ENCODE peak calls at places on chromosome 15, in ten cellular contexts. One of them, this sample, is unnamed.

GRCh38 chr15:99399612-99400011 is 148.3 kb downstream of the LRRC28 start:
- DNase-seq in HFFc6: no peak
- DNase-seq in kidney epithelial cell: peak; percentile 26
- DNase-seq in A549: no peak
- DNase-seq in stomach: no peak
- DNase-seq in nephron progenitor cell: no peak
- DNase-seq in lower leg skin: no peak
- DNase-seq in thoracic aorta: no peak
- DNase-seq in neural progenitor cell: no peak
- DNase-seq in CD4-positive, alpha-beta T cell: no peak
- DNase-seq in this sample: no peak

GRCh38 chr15:95799286-95800187 is 531.0 kb upstream of the NR2F2 start:
- DNase-seq in HFFc6: peak; percentile 86
- DNase-seq in kidney epithelial cell: peak; percentile 96
- DNase-seq in A549: peak; percentile 73
- DNase-seq in stomach: no peak
- DNase-seq in nephron progenitor cell: no peak
- DNase-seq in lower leg skin: no peak
- DNase-seq in thoracic aorta: no peak
- DNase-seq in neural progenitor cell: no peak
- DNase-seq in CD4-positive, alpha-beta T cell: no peak
- DNase-seq in this sample: no peak

GRCh38 chr15:83092309-83092976 is 15.0 kb upstream of the TM6SF1 start:
- DNase-seq in HFFc6: peak; percentile 26
- DNase-seq in kidney epithelial cell: no peak
- DNase-seq in A549: no peak
- DNase-seq in stomach: peak; percentile 32
- DNase-seq in nephron progenitor cell: no peak
- DNase-seq in lower leg skin: no peak
- DNase-seq in thoracic aorta: no peak
- DNase-seq in neural progenitor cell: no peak
- DNase-seq in CD4-positive, alpha-beta T cell: no peak
- DNase-seq in this sample: no peak

GRCh38 chr15:74235962-74236361 is at the start of gene CCDC33:
- DNase-seq in HFFc6: no peak
- DNase-seq in kidney epithelial cell: no peak
- DNase-seq in A549: no peak
- DNase-seq in stomach: peak; percentile 87
- DNase-seq in nephron progenitor cell: no peak
- DNase-seq in lower leg skin: no peak
- DNase-seq in thoracic aorta: no peak
- DNase-seq in neural progenitor cell: no peak
- DNase-seq in CD4-positive, alpha-beta T cell: no peak
- DNase-seq in this sample: peak; percentile 20

GRCh38 chr15:35519536-35520149 is 26.3 kb downstream of the DPH6 start:
- DNase-seq in HFFc6: peak; percentile 44
- DNase-seq in kidney epithelial cell: no peak
- DNase-seq in A549: peak; percentile 32
- DNase-seq in stomach: no peak
- DNase-seq in nephron progenitor cell: no peak
- DNase-seq in lower leg skin: no peak
- DNase-seq in thoracic aorta: no peak
- DNase-seq in neural progenitor cell: peak; percentile 62
- DNase-seq in CD4-positive, alpha-beta T cell: no peak
- DNase-seq in this sample: no peak

GRCh38 chr15:32641517-32642059 is at the start of gene SCG5:
- DNase-seq in HFFc6: no peak
- DNase-seq in kidney epithelial cell: no peak
- DNase-seq in A549: no peak
- DNase-seq in stomach: no peak
- DNase-seq in nephron progenitor cell: peak; percentile 75
- DNase-seq in lower leg skin: no peak
- DNase-seq in thoracic aorta: no peak
- DNase-seq in neural progenitor cell: peak; percentile 86
- DNase-seq in CD4-positive, alpha-beta T cell: no peak
- DNase-seq in this sample: no peak

GRCh38 chr15:40115670-40116093 is 7.0 kb upstream of the BMF start:
- DNase-seq in HFFc6: no peak
- DNase-seq in kidney epithelial cell: no peak
- DNase-seq in A549: no peak
- DNase-seq in stomach: peak; percentile 71
- DNase-seq in nephron progenitor cell: peak; percentile 70
- DNase-seq in lower leg skin: peak; percentile 87
- DNase-seq in thoracic aorta: no peak
- DNase-seq in neural progenitor cell: no peak
- DNase-seq in CD4-positive, alpha-beta T cell: no peak
- DNase-seq in this sample: peak; percentile 67

GRCh38 chr15:75225951-75226732 is 24.5 kb downstream of the C15orf39 start:
- DNase-seq in HFFc6: no peak
- DNase-seq in kidney epithelial cell: no peak
- DNase-seq in A549: no peak
- DNase-seq in stomach: no peak
- DNase-seq in nephron progenitor cell: no peak
- DNase-seq in lower leg skin: no peak
- DNase-seq in thoracic aorta: no peak
- DNase-seq in neural progenitor cell: no peak
- DNase-seq in CD4-positive, alpha-beta T cell: no peak
- DNase-seq in this sample: no peak

GRCh38 chr15:71109890-71110289 is 5.4 kb upstream of the THSD4 start:
- DNase-seq in HFFc6: no peak
- DNase-seq in kidney epithelial cell: no peak
- DNase-seq in A549: no peak
- DNase-seq in stomach: no peak
- DNase-seq in nephron progenitor cell: no peak
- DNase-seq in lower leg skin: no peak
- DNase-seq in thoracic aorta: no peak
- DNase-seq in neural progenitor cell: no peak
- DNase-seq in CD4-positive, alpha-beta T cell: no peak
- DNase-seq in this sample: no peak

GRCh38 chr15:71110800-71111565 is 4.3 kb upstream of the THSD4 start:
- DNase-seq in HFFc6: no peak
- DNase-seq in kidney epithelial cell: no peak
- DNase-seq in A549: no peak
- DNase-seq in stomach: no peak
- DNase-seq in nephron progenitor cell: no peak
- DNase-seq in lower leg skin: no peak
- DNase-seq in thoracic aorta: no peak
- DNase-seq in neural progenitor cell: no peak
- DNase-seq in CD4-positive, alpha-beta T cell: no peak
- DNase-seq in this sample: no peak

GRCh38 chr15:71106802-71107500 is 8.3 kb upstream of the THSD4 start:
- DNase-seq in HFFc6: no peak
- DNase-seq in kidney epithelial cell: no peak
- DNase-seq in A549: no peak
- DNase-seq in stomach: no peak
- DNase-seq in nephron progenitor cell: no peak
- DNase-seq in lower leg skin: no peak
- DNase-seq in thoracic aorta: no peak
- DNase-seq in neural progenitor cell: no peak
- DNase-seq in CD4-positive, alpha-beta T cell: no peak
- DNase-seq in this sample: no peak

GRCh38 chr15:71107501-71107815 is 7.8 kb upstream of the THSD4 start:
- DNase-seq in HFFc6: no peak
- DNase-seq in kidney epithelial cell: no peak
- DNase-seq in A549: no peak
- DNase-seq in stomach: no peak
- DNase-seq in nephron progenitor cell: no peak
- DNase-seq in lower leg skin: no peak
- DNase-seq in thoracic aorta: no peak
- DNase-seq in neural progenitor cell: no peak
- DNase-seq in CD4-positive, alpha-beta T cell: no peak
- DNase-seq in this sample: no peak

GRCh38 chr15:71109130-71109529 is 6.1 kb upstream of the THSD4 start:
- DNase-seq in HFFc6: peak; percentile 79
- DNase-seq in kidney epithelial cell: no peak
- DNase-seq in A549: no peak
- DNase-seq in stomach: no peak
- DNase-seq in nephron progenitor cell: no peak
- DNase-seq in lower leg skin: no peak
- DNase-seq in thoracic aorta: no peak
- DNase-seq in neural progenitor cell: no peak
- DNase-seq in CD4-positive, alpha-beta T cell: no peak
- DNase-seq in this sample: no peak
- TF ChIP-seq CTCF in HFFc6: peak; percentile 65
- TF ChIP-seq CTCF in kidney epithelial cell: no peak
- TF ChIP-seq CTCF in A549: no peak
- TF ChIP-seq CTCF in stomach: no peak
- TF ChIP-seq CTCF in nephron progenitor cell: no peak
- TF ChIP-seq CTCF in lower leg skin: no peak
- TF ChIP-seq CTCF in thoracic aorta: peak; percentile 25
- TF ChIP-seq CTCF in neural progenitor cell: no peak
- TF ChIP-seq CTCF in CD4-positive, alpha-beta T cell: no peak
- TF ChIP-seq CTCF in this sample: no peak

GRCh38 chr15:34106423-34106822 is 4.5 kb downstream of the PGBD4 start:
- DNase-seq in HFFc6: no peak
- DNase-seq in kidney epithelial cell: no peak
- DNase-seq in A549: no peak
- DNase-seq in stomach: no peak
- DNase-seq in nephron progenitor cell: no peak
- DNase-seq in lower leg skin: no peak
- DNase-seq in thoracic aorta: no peak
- DNase-seq in neural progenitor cell: no peak
- DNase-seq in CD4-positive, alpha-beta T cell: no peak
- DNase-seq in this sample: no peak

GRCh38 chr15:34107315-34107714 is 5.4 kb downstream of the PGBD4 start:
- DNase-seq in HFFc6: no peak
- DNase-seq in kidney epithelial cell: no peak
- DNase-seq in A549: no peak
- DNase-seq in stomach: no peak
- DNase-seq in nephron progenitor cell: no peak
- DNase-seq in lower leg skin: no peak
- DNase-seq in thoracic aorta: no peak
- DNase-seq in neural progenitor cell: no peak
- DNase-seq in CD4-positive, alpha-beta T cell: no peak
- DNase-seq in this sample: no peak

GRCh38 chr15:34114739-34115138 is 12.9 kb downstream of the PGBD4 start:
- DNase-seq in HFFc6: no peak
- DNase-seq in kidney epithelial cell: no peak
- DNase-seq in A549: no peak
- DNase-seq in stomach: no peak
- DNase-seq in nephron progenitor cell: no peak
- DNase-seq in lower leg skin: no peak
- DNase-seq in thoracic aorta: no peak
- DNase-seq in neural progenitor cell: no peak
- DNase-seq in CD4-positive, alpha-beta T cell: no peak
- DNase-seq in this sample: no peak

GRCh38 chr15:34114215-34114614 is 12.3 kb downstream of the PGBD4 start:
- DNase-seq in HFFc6: no peak
- DNase-seq in kidney epithelial cell: no peak
- DNase-seq in A549: no peak
- DNase-seq in stomach: no peak
- DNase-seq in nephron progenitor cell: no peak
- DNase-seq in lower leg skin: no peak
- DNase-seq in thoracic aorta: no peak
- DNase-seq in neural progenitor cell: no peak
- DNase-seq in CD4-positive, alpha-beta T cell: no peak
- DNase-seq in this sample: no peak

DNA sequence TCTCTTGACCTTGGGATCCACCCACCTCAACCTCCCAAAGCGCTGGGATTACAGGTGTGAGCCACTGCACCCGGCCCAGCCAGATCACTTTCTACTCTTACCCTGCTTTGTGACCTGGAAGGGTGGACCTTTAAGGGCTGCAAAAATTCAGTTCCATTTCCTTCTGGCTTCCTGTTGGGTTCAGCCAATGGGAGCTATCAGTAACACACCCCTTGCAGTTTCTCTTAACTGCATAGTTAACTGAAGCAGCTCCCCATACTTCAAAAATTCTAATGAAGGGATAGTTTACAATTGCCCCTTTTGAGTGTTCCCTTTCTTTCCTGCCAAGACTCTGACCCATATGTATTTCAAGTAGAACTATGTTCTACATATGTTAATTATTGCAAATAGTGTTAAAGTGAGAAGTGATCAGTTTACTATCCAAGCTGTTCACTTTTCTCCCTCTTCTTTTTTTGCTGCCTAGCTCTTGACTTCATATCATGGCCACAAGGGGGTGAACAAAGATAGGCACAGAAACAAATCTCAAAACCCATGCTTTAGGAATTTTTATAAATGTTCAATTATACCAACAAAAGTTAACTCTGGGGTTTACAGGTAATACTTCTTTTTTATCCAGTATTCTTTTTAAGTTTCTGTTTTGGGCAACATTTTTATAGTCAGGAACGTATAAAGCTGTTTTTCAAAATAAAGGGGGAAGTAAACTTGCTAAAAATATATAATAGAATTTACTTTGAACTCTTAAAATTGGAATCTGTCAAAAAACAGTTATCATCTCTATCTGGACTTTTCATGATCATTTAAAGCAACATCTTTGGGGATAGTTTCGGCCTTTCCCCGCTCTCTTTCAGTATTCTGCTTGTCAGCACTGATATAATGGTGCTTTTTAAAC is 8.1 kb downstream of the PGBD4 start:
- DNase-seq in HFFc6: peak; percentile 43
- DNase-seq in kidney epithelial cell: no peak
- DNase-seq in A549: peak; percentile 64
- DNase-seq in stomach: no peak
- DNase-seq in nephron progenitor cell: no peak
- DNase-seq in lower leg skin: no peak
- DNase-seq in thoracic aorta: no peak
- DNase-seq in neural progenitor cell: peak; percentile 32
- DNase-seq in CD4-positive, alpha-beta T cell: no peak
- DNase-seq in this sample: no peak
- TF ChIP-seq CTCF in HFFc6: peak; percentile 90
- TF ChIP-seq CTCF in kidney epithelial cell: peak; percentile 74
- TF ChIP-seq CTCF in A549: peak; percentile 94
- TF ChIP-seq CTCF in stomach: peak; percentile 10
- TF ChIP-seq CTCF in nephron progenitor cell: peak; percentile 54
- TF ChIP-seq CTCF in lower leg skin: no peak
- TF ChIP-seq CTCF in thoracic aorta: peak; percentile 37
- TF ChIP-seq CTCF in neural progenitor cell: peak; percentile 81
- TF ChIP-seq CTCF in CD4-positive, alpha-beta T cell: peak; percentile 31
- TF ChIP-seq CTCF in this sample: peak; percentile 27

GRCh38 chr15:45249125-45249780 is 2.8 kb upstream of the SLC28A2 start:
- DNase-seq in HFFc6: no peak
- DNase-seq in kidney epithelial cell: no peak
- DNase-seq in A549: peak; percentile 21
- DNase-seq in stomach: no peak
- DNase-seq in nephron progenitor cell: no peak
- DNase-seq in lower leg skin: no peak
- DNase-seq in thoracic aorta: no peak
- DNase-seq in neural progenitor cell: no peak
- DNase-seq in CD4-positive, alpha-beta T cell: no peak
- DNase-seq in this sample: no peak

GRCh38 chr15:45254405-45255293 is 2.6 kb downstream of the SLC28A2 start:
- DNase-seq in HFFc6: peak; percentile 61
- DNase-seq in kidney epithelial cell: no peak
- DNase-seq in A549: peak; percentile 30
- DNase-seq in stomach: no peak
- DNase-seq in nephron progenitor cell: no peak
- DNase-seq in lower leg skin: no peak
- DNase-seq in thoracic aorta: no peak
- DNase-seq in neural progenitor cell: no peak
- DNase-seq in CD4-positive, alpha-beta T cell: no peak
- DNase-seq in this sample: no peak

GRCh38 chr15:45253330-45253729 is 1.3 kb downstream of the SLC28A2 start:
- DNase-seq in HFFc6: no peak
- DNase-seq in kidney epithelial cell: no peak
- DNase-seq in A549: no peak
- DNase-seq in stomach: no peak
- DNase-seq in nephron progenitor cell: peak; percentile 4
- DNase-seq in lower leg skin: no peak
- DNase-seq in thoracic aorta: no peak
- DNase-seq in neural progenitor cell: peak; percentile 21
- DNase-seq in CD4-positive, alpha-beta T cell: no peak
- DNase-seq in this sample: no peak

GRCh38 chr15:45251888-45252287 is at the start of gene SLC28A2:
- DNase-seq in HFFc6: no peak
- DNase-seq in kidney epithelial cell: no peak
- DNase-seq in A549: no peak
- DNase-seq in stomach: no peak
- DNase-seq in nephron progenitor cell: no peak
- DNase-seq in lower leg skin: no peak
- DNase-seq in thoracic aorta: no peak
- DNase-seq in neural progenitor cell: no peak
- DNase-seq in CD4-positive, alpha-beta T cell: no peak
- DNase-seq in this sample: no peak
- TF ChIP-seq CTCF in HFFc6: no peak
- TF ChIP-seq CTCF in kidney epithelial cell: no peak
- TF ChIP-seq CTCF in A549: no peak
- TF ChIP-seq CTCF in stomach: no peak
- TF ChIP-seq CTCF in nephron progenitor cell: no peak
- TF ChIP-seq CTCF in lower leg skin: no peak
- TF ChIP-seq CTCF in thoracic aorta: no peak
- TF ChIP-seq CTCF in neural progenitor cell: no peak
- TF ChIP-seq CTCF in CD4-positive, alpha-beta T cell: no peak
- TF ChIP-seq CTCF in this sample: no peak

DNA sequence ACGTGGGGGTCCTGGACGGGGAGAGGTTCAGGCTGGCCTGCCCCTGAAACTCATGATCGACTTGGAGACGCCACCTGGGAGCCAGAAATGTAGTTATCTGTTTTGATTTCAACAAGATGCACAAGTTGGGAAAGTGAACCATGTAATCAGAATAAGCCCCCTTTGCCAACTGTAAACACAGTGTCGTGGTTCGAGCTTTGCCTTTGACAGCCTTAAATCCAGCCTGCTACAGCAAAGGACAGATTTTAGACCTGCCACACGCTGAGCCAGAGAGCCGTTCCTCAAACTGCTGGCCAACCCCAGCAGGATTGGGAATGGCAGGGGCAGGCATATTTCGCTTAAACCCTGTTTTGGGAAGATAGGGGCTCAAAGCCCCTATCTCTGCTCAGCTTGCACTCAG is 246.3 kb upstream of the TPM1 start:
- DNase-seq in HFFc6: no peak
- DNase-seq in kidney epithelial cell: no peak
- DNase-seq in A549: no peak
- DNase-seq in stomach: no peak
- DNase-seq in nephron progenitor cell: no peak
- DNase-seq in lower leg skin: no peak
- DNase-seq in thoracic aorta: no peak
- DNase-seq in neural progenitor cell: no peak
- DNase-seq in CD4-positive, alpha-beta T cell: no peak
- DNase-seq in this sample: no peak
- TF ChIP-seq CTCF in HFFc6: no peak
- TF ChIP-seq CTCF in kidney epithelial cell: no peak
- TF ChIP-seq CTCF in A549: no peak
- TF ChIP-seq CTCF in stomach: no peak
- TF ChIP-seq CTCF in nephron progenitor cell: no peak
- TF ChIP-seq CTCF in lower leg skin: no peak
- TF ChIP-seq CTCF in thoracic aorta: no peak
- TF ChIP-seq CTCF in neural progenitor cell: no peak
- TF ChIP-seq CTCF in CD4-positive, alpha-beta T cell: no peak
- TF ChIP-seq CTCF in this sample: no peak